ENCODE peak calls at places on chromosome 12, in six cellular contexts. K, C, U, F, W and Y are unnamed samples.

GRCh38 chr12:123990512-123990911 is 17.5 kb downstream of the ZNF664 start:
- DNase-seq in C (no peak), K (no peak), F (peak), U (no peak), W (no peak), Y (no peak)

GRCh38 chr12:78530065-78530765 is 334.4 kb upstream of the SYT1 start:
- DNase-seq in C (no peak), K (no peak), W (no peak), U (no peak), F (no peak), Y (no peak)

GRCh38 chr12:80509781-80510556 is 65.9 kb downstream of the PTPRQ start:
- DNase-seq in F (no peak), U (no peak), C (no peak), W (no peak), K (no peak), Y (no peak)

GRCh38 chr12:115451785-115452736 is 768.1 kb upstream of the TBX3 start:
- DNase-seq in C (no peak), K (no peak), F (no peak), U (peak), W (peak), Y (no peak)

GRCh38 chr12:32419520-32419960 is 20.2 kb downstream of the FGD4 start:
- DNase-seq in C (no peak), K (no peak), U (no peak), F (no peak), W (no peak), Y (peak)

GRCh38 chr12:32502693-32503510 is 103.5 kb downstream of the FGD4 start:
- DNase-seq in K (no peak), U (no peak), C (no peak), W (no peak), F (no peak), Y (no peak)

GRCh38 chr12:121773011-121773777 is 20.3 kb downstream of the RHOF start:
- DNase-seq in K (peak), W (peak), F (peak), U (peak), C (peak), Y (peak)

GRCh38 chr12:5000204-5000603 is 43.5 kb upstream of the KCNA5 start:
- DNase-seq in K (peak), W (no peak), C (no peak), F (no peak), U (no peak), Y (no peak)

GRCh38 chr12:102824218-102824835 is 92.7 kb downstream of the PAH start:
- DNase-seq in C (no peak), W (peak), F (peak), K (no peak), U (peak), Y (peak)

GRCh38 chr12:45273717-45274271 is 57.9 kb downstream of the ANO6 start:
- DNase-seq in W (no peak), C (no peak), U (no peak), K (peak), F (no peak), Y (peak)

GRCh38 chr12:54701940-54702592 is 53.9 kb upstream of the DCD start:
- DNase-seq in U (no peak), F (no peak), C (no peak), K (peak), W (no peak), Y (peak)

GRCh38 chr12:3119745-3120660 is 42.8 kb downstream of the TSPAN9 start:
- DNase-seq in U (peak), F (no peak), C (no peak), K (no peak), W (peak), Y (no peak)

GRCh38 chr12:62758216-62758615 is 176.7 kb downstream of the PPM1H start:
- DNase-seq in K (no peak), U (no peak), F (no peak), C (no peak), W (no peak), Y (no peak)

GRCh38 chr12:105927553-105927952 is 211.2 kb downstream of the NUAK1 start:
- DNase-seq in U (no peak), C (no peak), W (no peak), F (no peak), K (no peak), Y (no peak)

GRCh38 chr12:105922670-105923102 is 216.1 kb downstream of the NUAK1 start:
- DNase-seq in U (no peak), K (no peak), C (no peak), F (no peak), W (no peak), Y (no peak)

GRCh38 chr12:105921055-105921454 is 217.7 kb downstream of the NUAK1 start:
- DNase-seq in K (no peak), W (no peak), F (no peak), C (no peak), U (no peak), Y (no peak)

GRCh38 chr12:105921872-105922669 is 216.7 kb downstream of the NUAK1 start:
- DNase-seq in C (no peak), U (no peak), K (no peak), W (no peak), F (no peak), Y (no peak)

GRCh38 chr12:105924526-105925208 is 214.1 kb downstream of the NUAK1 start:
- DNase-seq in U (no peak), W (no peak), K (no peak), C (no peak), F (no peak), Y (no peak)
- TF ChIP-seq POLR2A in U (no peak), W (no peak), K (no peak), C (no peak), F (no peak), Y (no peak)

GRCh38 chr12:8146416-8146771 is 10.4 kb upstream of the ZNF705A start:
- DNase-seq in K (no peak), F (no peak), W (no peak), U (no peak), C (no peak), Y (no peak)

GRCh38 chr12:8145754-8146415 is 10.9 kb upstream of the ZNF705A start:
- DNase-seq in W (peak), U (peak), K (no peak), F (peak), C (no peak), Y (no peak)
- TF ChIP-seq POLR2A in W (no peak), U (no peak), K (no peak), F (no peak), C (no peak), Y (no peak)

GRCh38 chr12:122862872-122863701 is 27.8 kb downstream of the HIP1R start:
- DNase-seq in C (peak), W (no peak), F (no peak), U (no peak), K (no peak), Y (no peak)
- TF ChIP-seq POLR2A in C (peak), W (no peak), F (no peak), U (no peak), K (no peak), Y (no peak)

GRCh38 chr12:96387981-96388380 is 12.3 kb downstream of the CDK17 start:
- DNase-seq in C (no peak), F (peak), W (no peak), U (no peak), K (no peak), Y (no peak)

GRCh38 chr12:96378319-96378718 is 21.9 kb downstream of the CDK17 start:
- DNase-seq in C (no peak), K (no peak), U (no peak), W (no peak), F (no peak), Y (peak)

GRCh38 chr12:96383371-96383770 is 16.9 kb downstream of the CDK17 start:
- DNase-seq in K (no peak), W (no peak), F (no peak), C (no peak), U (no peak), Y (no peak)

GRCh38 chr12:96386794-96387193 is 13.4 kb downstream of the CDK17 start:
- DNase-seq in W (no peak), C (no peak), U (no peak), F (no peak), K (no peak), Y (no peak)

DNA sequence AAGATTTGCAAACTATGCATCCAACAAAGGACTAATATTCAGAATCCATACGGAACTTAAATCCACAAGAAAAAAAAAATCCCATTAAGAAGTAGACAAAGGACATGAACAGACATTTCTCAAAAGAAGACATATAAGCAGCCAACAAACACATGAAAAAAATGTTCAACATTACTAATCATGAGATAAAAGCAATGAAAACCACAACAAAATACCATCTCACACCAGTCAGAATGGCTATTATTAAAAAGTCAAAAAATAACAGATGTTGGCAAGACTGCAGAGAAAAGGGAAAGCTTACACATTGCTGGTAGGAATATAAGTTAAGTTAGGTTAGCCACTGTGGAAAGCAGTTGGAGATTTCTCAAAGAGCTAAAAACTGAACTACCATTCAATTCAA is 16.2 kb downstream of the CDK17 start:
- DNase-seq in W (no peak), U (no peak), K (no peak), C (no peak), F (no peak), Y (no peak)
- TF ChIP-seq POLR2A in W (no peak), U (no peak), K (no peak), C (no peak), F (no peak), Y (no peak)

DNA sequence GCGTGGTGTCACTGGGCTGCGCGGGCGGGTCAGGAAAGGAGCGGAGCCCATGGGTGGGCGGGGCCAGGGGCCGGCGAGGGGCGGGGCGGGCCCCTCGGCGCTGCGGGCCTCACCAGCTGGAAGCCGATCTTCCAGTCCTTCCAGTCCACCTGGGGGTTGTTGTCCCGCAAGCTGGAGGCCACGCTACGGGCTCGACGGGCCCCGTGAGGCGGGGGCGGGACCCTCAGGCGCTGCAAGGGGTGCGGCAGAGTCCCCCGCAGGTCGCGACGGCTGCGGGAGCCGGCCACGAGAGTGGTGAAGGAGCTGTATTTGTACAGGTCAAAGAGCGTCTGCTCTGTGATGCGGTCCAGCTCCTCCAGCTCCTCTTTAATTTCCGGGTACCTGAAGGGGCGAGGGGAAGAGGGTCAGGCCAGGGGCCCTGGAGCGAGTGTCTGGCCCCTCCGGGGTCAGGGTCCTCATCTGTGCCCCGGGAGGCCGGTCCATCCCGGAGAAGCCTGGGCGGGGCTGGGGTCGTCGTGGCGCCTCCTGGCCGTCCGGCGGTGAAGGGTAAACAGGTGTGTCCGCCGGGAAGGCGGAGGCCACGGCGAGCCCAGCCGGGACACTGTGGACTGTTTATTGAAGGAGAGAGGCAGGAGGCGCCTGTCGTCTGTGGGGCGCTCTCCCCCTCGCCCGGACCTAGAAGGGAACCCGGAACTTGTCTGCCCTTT is 11.9 kb downstream of the SCNN1A start:
- DNase-seq in U (peak), C (peak), K (no peak), W (peak), F (peak), Y (peak)
- TF ChIP-seq POLR2A in U (no peak), C (peak), K (peak), W (peak), F (peak), Y (peak)

GRCh38 chr12:53453953-53454640 is 2.2 kb downstream of the PCBP2 start:
- DNase-seq in W (no peak), U (no peak), C (no peak), K (no peak), F (no peak), Y (no peak)
- TF ChIP-seq POLR2A in W (no peak), U (no peak), C (no peak), K (no peak), F (no peak), Y (peak)

GRCh38 chr12:26869908-26870459 is 37.0 kb upstream of the ITPR2 start:
- DNase-seq in U (no peak), W (no peak), K (no peak), F (no peak), C (no peak), Y (no peak)

GRCh38 chr12:26871985-26872384 is 39.0 kb upstream of the ITPR2 start:
- DNase-seq in W (no peak), F (no peak), U (no peak), K (no peak), C (no peak), Y (no peak)

GRCh38 chr12:26874501-26875296 is 41.7 kb upstream of the ITPR2 start:
- DNase-seq in C (no peak), F (no peak), U (no peak), K (no peak), W (no peak), Y (no peak)

GRCh38 chr12:26870491-26871419 is 37.8 kb upstream of the ITPR2 start:
- DNase-seq in U (no peak), F (no peak), W (peak), C (peak), K (peak), Y (peak)

GRCh38 chr12:26872623-26873022 is 39.6 kb upstream of the ITPR2 start:
- DNase-seq in K (no peak), U (no peak), C (no peak), W (no peak), F (no peak), Y (no peak)
- TF ChIP-seq POLR2A in K (no peak), U (no peak), C (no peak), W (no peak), F (no peak), Y (no peak)

DNA sequence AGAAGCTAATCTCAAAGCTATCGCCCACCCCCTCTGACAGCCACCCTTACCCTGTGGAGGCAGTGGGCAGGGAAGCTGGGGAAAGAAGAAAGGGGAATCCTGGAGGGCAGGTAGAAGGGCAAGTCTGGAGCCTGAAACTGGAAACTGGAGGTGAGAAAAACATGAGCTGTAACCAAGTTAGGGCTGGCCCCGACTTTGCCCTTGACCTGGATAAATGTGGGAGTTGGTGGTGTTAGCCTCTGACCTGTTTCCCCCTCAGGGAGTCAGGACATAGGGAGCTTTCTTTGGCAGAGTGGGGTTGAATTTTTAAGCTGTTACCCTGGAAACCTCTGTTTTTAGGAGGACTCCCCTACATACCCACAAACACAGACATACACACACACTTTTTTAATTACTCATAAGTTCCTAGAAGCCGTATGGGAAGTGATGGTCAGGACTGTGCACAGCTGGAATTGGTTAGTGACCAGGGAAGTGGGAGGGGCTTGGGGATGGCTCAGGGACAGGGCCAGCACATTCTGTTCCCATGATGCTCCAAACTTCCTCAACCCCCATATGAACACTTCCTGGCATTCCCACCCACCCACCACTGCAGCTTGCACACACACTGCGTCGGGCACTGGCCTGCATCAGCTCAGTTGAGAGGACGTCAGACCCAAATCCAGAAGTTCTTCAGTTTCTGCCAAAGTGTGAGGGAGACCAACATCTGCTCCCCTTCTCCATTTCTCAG is 5.0 kb upstream of the MMP19 start:
- DNase-seq in F (peak), W (peak), K (no peak), U (peak), C (peak), Y (no peak)
- TF ChIP-seq POLR2A in F (peak), W (no peak), K (no peak), U (no peak), C (peak), Y (no peak)

GRCh38 chr12:52058631-52059324 is 7.5 kb downstream of the NR4A1 start:
- DNase-seq in U (peak), K (no peak), W (no peak), F (peak), C (peak), Y (no peak)
- TF ChIP-seq POLR2A in U (no peak), K (no peak), W (no peak), F (no peak), C (no peak), Y (no peak)